ENCODE peak calls at places on chromosome 16, in six cellular contexts. Q is activated B cell treated with CpG ODN at 0.5 μM for 24 hours; I is stimulated activated CD8-positive, alpha-beta memory T cell treated with anti-CD3 and anti-CD28 coated beads, Interleukin-4, amount 100 ng/mL, for 1 hour; O is iPS DF 19.7; K is transverse colon; S is mucosa of gallbladder. P is an unnamed sample.

GRCh38 chr16:12729448-12729847 is 74.2 kb downstream of the CPPED1 start:
- DNase-seq in Q (no peak), I (no peak), O (no peak), K (no peak), S (no peak), P (no peak)

GRCh38 chr16:88451586-88452484 is 1.2 kb upstream of the ZFPM1 start:
- DNase-seq in Q (no peak), I (no peak), O (no peak), K (no peak), S (no peak), P (no peak)

GRCh38 chr16:31477220-31478216 is 5.4 kb upstream of the SLC5A2 start:
- DNase-seq in Q (peak; percentile 42), I (no peak), O (no peak), K (peak; percentile 92), S (no peak), P (no peak)

GRCh38 chr16:57475711-57476339 is 10.5 kb downstream of the DOK4 start:
- DNase-seq in Q (peak; percentile 69), I (peak; percentile 44), O (peak; percentile 86), K (peak; percentile 51), S (no peak), P (peak; percentile 91)

GRCh38 chr16:66045626-66046025 is 320.9 kb upstream of the CDH5 start:
- DNase-seq in Q (no peak), I (no peak), O (no peak), K (no peak), S (no peak), P (no peak)

GRCh38 chr16:10967981-10968380 is 23.6 kb downstream of the CLEC16A start:
- DNase-seq in Q (no peak), I (no peak), O (no peak), K (no peak), S (no peak), P (no peak)

GRCh38 chr16:83233153-83233552 is 574.6 kb upstream of the HSBP1 start:
- DNase-seq in Q (no peak), I (no peak), O (no peak), K (no peak), S (no peak), P (no peak)

GRCh38 chr16:71807905-71808592 is 585 bp downstream of the AP1G1 start:
- DNase-seq in Q (no peak), I (peak; percentile 31), O (no peak), K (peak; percentile 47), S (peak; percentile 11), P (no peak)

GRCh38 chr16:28985206-28985605 is 354 bp downstream of the LAT start:
- DNase-seq in Q (no peak), I (no peak), O (no peak), K (no peak), S (no peak), P (no peak)

GRCh38 chr16:70706948-70707465 is 21.2 kb upstream of the MTSS2 start:
- DNase-seq in Q (no peak), I (no peak), O (no peak), K (no peak), S (no peak), P (no peak)

GRCh38 chr16:87921236-87921773 is 15.0 kb downstream of the CA5A start:
- DNase-seq in Q (no peak), I (no peak), O (no peak), K (no peak), S (no peak), P (no peak)

GRCh38 chr16:55475919-55476318 is 3.1 kb upstream of the MMP2 start:
- DNase-seq in Q (no peak), I (no peak), O (no peak), K (no peak), S (no peak), P (no peak)

GRCh38 chr16:57349212-57350031 is 9.2 kb upstream of the CCL22 start:
- DNase-seq in Q (peak; percentile 51), I (no peak), O (no peak), K (peak; percentile 32), S (no peak), P (no peak)

GRCh38 chr16:9160551-9160911 is 69.1 kb downstream of the HAPSTR1 start:
- DNase-seq in Q (no peak), I (no peak), O (no peak), K (no peak), S (no peak), P (no peak)

GRCh38 chr16:16988963-16989362 is 481.8 kb downstream of the XYLT1 start:
- DNase-seq in Q (no peak), I (no peak), O (no peak), K (no peak), S (no peak), P (no peak)

GRCh38 chr16:27067138-27067537 is 411 bp downstream of the C16orf82 start:
- DNase-seq in Q (no peak), I (no peak), O (no peak), K (no peak), S (no peak), P (no peak)

GRCh38 chr16:2514333-2515179 is 804 bp downstream of the ATP6V0C start:
- DNase-seq in Q (no peak), I (no peak), O (no peak), K (no peak), S (no peak), P (no peak)

GRCh38 chr16:535446-536405 is 8.2 kb downstream of the CAPN15 start:
- DNase-seq in Q (no peak), I (no peak), O (no peak), K (peak; percentile 89), S (peak; percentile 65), P (no peak)

GRCh38 chr16:85069171-85069570 is 41.6 kb downstream of the KIAA0513 start:
- DNase-seq in Q (no peak), I (no peak), O (no peak), K (no peak), S (no peak), P (no peak)

GRCh38 chr16:67246081-67246944 is 968 bp downstream of the FHOD1 start:
- DNase-seq in Q (peak; percentile 49), I (peak; percentile 25), O (no peak), K (peak; percentile 94), S (peak; percentile 85), P (peak; percentile 88)

GRCh38 chr16:58652741-58653140 is 23.1 kb upstream of the CNOT1 start:
- DNase-seq in Q (no peak), I (no peak), O (peak; percentile 93), K (no peak), S (no peak), P (peak; percentile 90)

GRCh38 chr16:24753437-24753836 is 24.0 kb downstream of the TNRC6A start:
- DNase-seq in Q (no peak), I (no peak), O (no peak), K (no peak), S (no peak), P (no peak)

GRCh38 chr16:3101841-3102470 is 2.9 kb upstream of the ZSCAN10 start:
- DNase-seq in Q (no peak), I (no peak), O (no peak), K (no peak), S (no peak), P (no peak)

GRCh38 chr16:74748042-74748709 is 26.4 kb downstream of the FA2H start:
- DNase-seq in Q (no peak), I (no peak), O (no peak), K (no peak), S (no peak), P (no peak)

GRCh38 chr16:70428178-70428998 is 10.5 kb downstream of the ST3GAL2 start:
- DNase-seq in Q (no peak), I (no peak), O (no peak), K (peak; percentile 92), S (peak; percentile 85), P (no peak)

GRCh38 chr16:88264641-88265285 is 118.0 kb upstream of the ZNF469 start:
- DNase-seq in Q (peak; percentile 49), I (no peak), O (no peak), K (peak; percentile 86), S (peak; percentile 97), P (peak; percentile 70)

GRCh38 chr16:89954462-89954861 is 5.9 kb downstream of the DEF8 start:
- DNase-seq in Q (no peak), I (no peak), O (no peak), K (no peak), S (no peak), P (no peak)

GRCh38 chr16:56691885-56692284 is 9.6 kb downstream of the MT1X start:
- DNase-seq in Q (no peak), I (no peak), O (no peak), K (peak; percentile 46), S (peak; percentile 59), P (no peak)

GRCh38 chr16:55240933-55241332 is 83.1 kb upstream of the IRX6 start:
- DNase-seq in Q (no peak), I (no peak), O (peak; percentile 25), K (no peak), S (no peak), P (peak; percentile 13)

GRCh38 chr16:80418772-80419355 is 121.9 kb upstream of the DYNLRB2 start:
- DNase-seq in Q (no peak), I (no peak), O (no peak), K (no peak), S (no peak), P (no peak)

GRCh38 chr16:19113577-19114358 is at the start of gene ITPRIPL2:
- DNase-seq in Q (peak; percentile 33), I (no peak), O (no peak), K (peak; percentile 84), S (peak; percentile 75), P (no peak)

GRCh38 chr16:87806246-87806607 is 40.4 kb upstream of the KLHDC4 start:
- DNase-seq in Q (no peak), I (no peak), O (no peak), K (peak; percentile 16), S (no peak), P (no peak)

GRCh38 chr16:66274335-66275110 is 92.0 kb upstream of the CDH5 start:
- DNase-seq in Q (no peak), I (no peak), O (no peak), K (no peak), S (no peak), P (no peak)

GRCh38 chr16:71574702-71575101 is 2.2 kb downstream of the TAT start:
- DNase-seq in Q (no peak), I (no peak), O (no peak), K (no peak), S (no peak), P (no peak)

GRCh38 chr16:14310519-14310991 is 239.4 kb downstream of the MRTFB start:
- DNase-seq in Q (no peak), I (no peak), O (no peak), K (peak; percentile 44), S (no peak), P (no peak)

GRCh38 chr16:19883296-19883951 is 1.2 kb downstream of the GPRC5B start:
- DNase-seq in Q (peak; percentile 21), I (no peak), O (no peak), K (peak; percentile 10), S (no peak), P (peak; percentile 71)

GRCh38 chr16:87342978-87343752 is 26.0 kb upstream of the C16orf95 start:
- DNase-seq in Q (no peak), I (no peak), O (no peak), K (no peak), S (no peak), P (no peak)

P was measured in H1.